ENCODE peak calls at places on chromosomes 2 and 18, in seven cellular contexts. One of them, this sample, is unnamed.

GRCh38 chr2:8154936-8155335 is 526.9 kb upstream of the ID2 start:
- DNase-seq in stimulated activated CD8-positive, alpha-beta memory T cell treated with anti-CD3 and anti-CD28 coated beads, Interleukin-7, amount 100 ng/mL, for 1 hour: no peak
- DNase-seq in activated T-cell treated with anti-CD3 and anti-CD28 coated beads for 24 hours: peak; percentile 50
- DNase-seq in smooth muscle cell of the brain vasculature: no peak
- DNase-seq in immature natural killer cell: no peak
- DNase-seq in NAMALWA: no peak
- DNase-seq in hepatic stellate cell: no peak
- DNase-seq in this sample: no peak

GRCh38 chr18:5582849-5583667 is 39.3 kb upstream of the EPB41L3 start:
- DNase-seq in stimulated activated CD8-positive, alpha-beta memory T cell treated with anti-CD3 and anti-CD28 coated beads, Interleukin-7, amount 100 ng/mL, for 1 hour: no peak
- DNase-seq in activated T-cell treated with anti-CD3 and anti-CD28 coated beads for 24 hours: no peak
- DNase-seq in smooth muscle cell of the brain vasculature: no peak
- DNase-seq in immature natural killer cell: no peak
- DNase-seq in NAMALWA: no peak
- DNase-seq in hepatic stellate cell: no peak
- DNase-seq in this sample: no peak

GRCh38 chr2:239363946-239364637 is 36.7 kb downstream of the HDAC4 start:
- DNase-seq in stimulated activated CD8-positive, alpha-beta memory T cell treated with anti-CD3 and anti-CD28 coated beads, Interleukin-7, amount 100 ng/mL, for 1 hour: no peak
- DNase-seq in activated T-cell treated with anti-CD3 and anti-CD28 coated beads for 24 hours: no peak
- DNase-seq in smooth muscle cell of the brain vasculature: no peak
- DNase-seq in immature natural killer cell: peak; percentile 84
- DNase-seq in NAMALWA: no peak
- DNase-seq in hepatic stellate cell: no peak
- DNase-seq in this sample: no peak

GRCh38 chr2:180979086-180979934 is 1.1 kb upstream of the UBE2E3 start:
- DNase-seq in stimulated activated CD8-positive, alpha-beta memory T cell treated with anti-CD3 and anti-CD28 coated beads, Interleukin-7, amount 100 ng/mL, for 1 hour: no peak
- DNase-seq in activated T-cell treated with anti-CD3 and anti-CD28 coated beads for 24 hours: no peak
- DNase-seq in smooth muscle cell of the brain vasculature: no peak
- DNase-seq in immature natural killer cell: no peak
- DNase-seq in NAMALWA: peak; percentile 13
- DNase-seq in hepatic stellate cell: peak; percentile 61
- DNase-seq in this sample: no peak

GRCh38 chr18:11668441-11669169 is 20.5 kb upstream of the GNAL start:
- DNase-seq in stimulated activated CD8-positive, alpha-beta memory T cell treated with anti-CD3 and anti-CD28 coated beads, Interleukin-7, amount 100 ng/mL, for 1 hour: no peak
- DNase-seq in activated T-cell treated with anti-CD3 and anti-CD28 coated beads for 24 hours: no peak
- DNase-seq in smooth muscle cell of the brain vasculature: no peak
- DNase-seq in immature natural killer cell: no peak
- DNase-seq in NAMALWA: no peak
- DNase-seq in hepatic stellate cell: no peak
- DNase-seq in this sample: no peak

GRCh38 chr18:76822510-76823165 is at the start of gene ZNF236:
- DNase-seq in stimulated activated CD8-positive, alpha-beta memory T cell treated with anti-CD3 and anti-CD28 coated beads, Interleukin-7, amount 100 ng/mL, for 1 hour: peak; percentile 29
- DNase-seq in activated T-cell treated with anti-CD3 and anti-CD28 coated beads for 24 hours: peak; percentile 58
- DNase-seq in smooth muscle cell of the brain vasculature: no peak
- DNase-seq in immature natural killer cell: peak; percentile 76
- DNase-seq in NAMALWA: peak; percentile 58
- DNase-seq in hepatic stellate cell: peak; percentile 84
- DNase-seq in this sample: no peak

GRCh38 chr2:70596293-70596692 is 42.7 kb upstream of the TGFA start:
- DNase-seq in stimulated activated CD8-positive, alpha-beta memory T cell treated with anti-CD3 and anti-CD28 coated beads, Interleukin-7, amount 100 ng/mL, for 1 hour: no peak
- DNase-seq in activated T-cell treated with anti-CD3 and anti-CD28 coated beads for 24 hours: no peak
- DNase-seq in smooth muscle cell of the brain vasculature: no peak
- DNase-seq in immature natural killer cell: no peak
- DNase-seq in NAMALWA: no peak
- DNase-seq in hepatic stellate cell: no peak
- DNase-seq in this sample: no peak

GRCh38 chr2:26720322-26721166 is 28.0 kb downstream of the KCNK3 start:
- DNase-seq in stimulated activated CD8-positive, alpha-beta memory T cell treated with anti-CD3 and anti-CD28 coated beads, Interleukin-7, amount 100 ng/mL, for 1 hour: no peak
- DNase-seq in activated T-cell treated with anti-CD3 and anti-CD28 coated beads for 24 hours: no peak
- DNase-seq in smooth muscle cell of the brain vasculature: no peak
- DNase-seq in immature natural killer cell: no peak
- DNase-seq in NAMALWA: no peak
- DNase-seq in hepatic stellate cell: peak; percentile 75
- DNase-seq in this sample: no peak

GRCh38 chr18:54684786-54685185 is 93.7 kb downstream of the DYNAP start:
- DNase-seq in stimulated activated CD8-positive, alpha-beta memory T cell treated with anti-CD3 and anti-CD28 coated beads, Interleukin-7, amount 100 ng/mL, for 1 hour: no peak
- DNase-seq in activated T-cell treated with anti-CD3 and anti-CD28 coated beads for 24 hours: no peak
- DNase-seq in smooth muscle cell of the brain vasculature: peak; percentile 61
- DNase-seq in immature natural killer cell: no peak
- DNase-seq in NAMALWA: no peak
- DNase-seq in hepatic stellate cell: peak; percentile 19
- DNase-seq in this sample: no peak

GRCh38 chr2:68031546-68032160 is 31.2 kb downstream of the C1D start:
- DNase-seq in stimulated activated CD8-positive, alpha-beta memory T cell treated with anti-CD3 and anti-CD28 coated beads, Interleukin-7, amount 100 ng/mL, for 1 hour: no peak
- DNase-seq in activated T-cell treated with anti-CD3 and anti-CD28 coated beads for 24 hours: no peak
- DNase-seq in smooth muscle cell of the brain vasculature: peak; percentile 49
- DNase-seq in immature natural killer cell: peak; percentile 22
- DNase-seq in NAMALWA: peak; percentile 78
- DNase-seq in hepatic stellate cell: peak; percentile 27
- DNase-seq in this sample: no peak

GRCh38 chr2:231523451-231524266 is 6.6 kb downstream of the NMUR1 start:
- DNase-seq in stimulated activated CD8-positive, alpha-beta memory T cell treated with anti-CD3 and anti-CD28 coated beads, Interleukin-7, amount 100 ng/mL, for 1 hour: no peak
- DNase-seq in activated T-cell treated with anti-CD3 and anti-CD28 coated beads for 24 hours: no peak
- DNase-seq in smooth muscle cell of the brain vasculature: no peak
- DNase-seq in immature natural killer cell: peak; percentile 79
- DNase-seq in NAMALWA: no peak
- DNase-seq in hepatic stellate cell: no peak
- DNase-seq in this sample: no peak

GRCh38 chr2:64655873-64656272 is 2.2 kb upstream of the SERTAD2 start:
- DNase-seq in stimulated activated CD8-positive, alpha-beta memory T cell treated with anti-CD3 and anti-CD28 coated beads, Interleukin-7, amount 100 ng/mL, for 1 hour: no peak
- DNase-seq in activated T-cell treated with anti-CD3 and anti-CD28 coated beads for 24 hours: no peak
- DNase-seq in smooth muscle cell of the brain vasculature: no peak
- DNase-seq in immature natural killer cell: no peak
- DNase-seq in NAMALWA: peak; percentile 68
- DNase-seq in hepatic stellate cell: no peak
- DNase-seq in this sample: no peak

GRCh38 chr2:231371430-231372054 is 24.0 kb upstream of the B3GNT7 start:
- DNase-seq in stimulated activated CD8-positive, alpha-beta memory T cell treated with anti-CD3 and anti-CD28 coated beads, Interleukin-7, amount 100 ng/mL, for 1 hour: no peak
- DNase-seq in activated T-cell treated with anti-CD3 and anti-CD28 coated beads for 24 hours: no peak
- DNase-seq in smooth muscle cell of the brain vasculature: no peak
- DNase-seq in immature natural killer cell: no peak
- DNase-seq in NAMALWA: no peak
- DNase-seq in hepatic stellate cell: no peak
- DNase-seq in this sample: no peak

GRCh38 chr2:129297430-129297829 is 682.0 kb upstream of the RAB6C start:
- DNase-seq in stimulated activated CD8-positive, alpha-beta memory T cell treated with anti-CD3 and anti-CD28 coated beads, Interleukin-7, amount 100 ng/mL, for 1 hour: no peak
- DNase-seq in activated T-cell treated with anti-CD3 and anti-CD28 coated beads for 24 hours: no peak
- DNase-seq in smooth muscle cell of the brain vasculature: no peak
- DNase-seq in immature natural killer cell: no peak
- DNase-seq in NAMALWA: peak; percentile 13
- DNase-seq in hepatic stellate cell: no peak
- DNase-seq in this sample: no peak

GRCh38 chr18:28030458-28030857 is 146.5 kb downstream of the CDH2 start:
- DNase-seq in stimulated activated CD8-positive, alpha-beta memory T cell treated with anti-CD3 and anti-CD28 coated beads, Interleukin-7, amount 100 ng/mL, for 1 hour: no peak
- DNase-seq in activated T-cell treated with anti-CD3 and anti-CD28 coated beads for 24 hours: no peak
- DNase-seq in smooth muscle cell of the brain vasculature: no peak
- DNase-seq in immature natural killer cell: no peak
- DNase-seq in NAMALWA: no peak
- DNase-seq in hepatic stellate cell: no peak
- DNase-seq in this sample: no peak

GRCh38 chr2:43897492-43897891 is 58.7 kb downstream of the ABCG8 start:
- DNase-seq in stimulated activated CD8-positive, alpha-beta memory T cell treated with anti-CD3 and anti-CD28 coated beads, Interleukin-7, amount 100 ng/mL, for 1 hour: no peak
- DNase-seq in activated T-cell treated with anti-CD3 and anti-CD28 coated beads for 24 hours: no peak
- DNase-seq in smooth muscle cell of the brain vasculature: no peak
- DNase-seq in immature natural killer cell: no peak
- DNase-seq in NAMALWA: no peak
- DNase-seq in hepatic stellate cell: no peak
- DNase-seq in this sample: no peak

GRCh38 chr18:26096852-26097251 is 6.4 kb upstream of the SS18 start:
- DNase-seq in stimulated activated CD8-positive, alpha-beta memory T cell treated with anti-CD3 and anti-CD28 coated beads, Interleukin-7, amount 100 ng/mL, for 1 hour: no peak
- DNase-seq in activated T-cell treated with anti-CD3 and anti-CD28 coated beads for 24 hours: no peak
- DNase-seq in smooth muscle cell of the brain vasculature: no peak
- DNase-seq in immature natural killer cell: no peak
- DNase-seq in NAMALWA: no peak
- DNase-seq in hepatic stellate cell: no peak
- DNase-seq in this sample: no peak

GRCh38 chr2:176445831-176446433 is 176.7 kb downstream of the MTX2 start:
- DNase-seq in stimulated activated CD8-positive, alpha-beta memory T cell treated with anti-CD3 and anti-CD28 coated beads, Interleukin-7, amount 100 ng/mL, for 1 hour: no peak
- DNase-seq in activated T-cell treated with anti-CD3 and anti-CD28 coated beads for 24 hours: no peak
- DNase-seq in smooth muscle cell of the brain vasculature: no peak
- DNase-seq in immature natural killer cell: no peak
- DNase-seq in NAMALWA: no peak
- DNase-seq in hepatic stellate cell: peak; percentile 36
- DNase-seq in this sample: no peak

GRCh38 chr2:106020032-106020431 is 174.1 kb downstream of the UXS1 start:
- DNase-seq in stimulated activated CD8-positive, alpha-beta memory T cell treated with anti-CD3 and anti-CD28 coated beads, Interleukin-7, amount 100 ng/mL, for 1 hour: no peak
- DNase-seq in activated T-cell treated with anti-CD3 and anti-CD28 coated beads for 24 hours: no peak
- DNase-seq in smooth muscle cell of the brain vasculature: no peak
- DNase-seq in immature natural killer cell: no peak
- DNase-seq in NAMALWA: no peak
- DNase-seq in hepatic stellate cell: no peak
- DNase-seq in this sample: no peak

GRCh38 chr18:9653390-9653789 is 39.0 kb upstream of the PPP4R1 start:
- DNase-seq in stimulated activated CD8-positive, alpha-beta memory T cell treated with anti-CD3 and anti-CD28 coated beads, Interleukin-7, amount 100 ng/mL, for 1 hour: no peak
- DNase-seq in activated T-cell treated with anti-CD3 and anti-CD28 coated beads for 24 hours: no peak
- DNase-seq in smooth muscle cell of the brain vasculature: peak; percentile 46
- DNase-seq in immature natural killer cell: no peak
- DNase-seq in NAMALWA: no peak
- DNase-seq in hepatic stellate cell: no peak
- DNase-seq in this sample: no peak

GRCh38 chr2:182366625-182367024 is 60.2 kb downstream of the PDE1A start:
- DNase-seq in stimulated activated CD8-positive, alpha-beta memory T cell treated with anti-CD3 and anti-CD28 coated beads, Interleukin-7, amount 100 ng/mL, for 1 hour: no peak
- DNase-seq in activated T-cell treated with anti-CD3 and anti-CD28 coated beads for 24 hours: no peak
- DNase-seq in smooth muscle cell of the brain vasculature: no peak
- DNase-seq in immature natural killer cell: no peak
- DNase-seq in NAMALWA: no peak
- DNase-seq in hepatic stellate cell: no peak
- DNase-seq in this sample: no peak

GRCh38 chr2:94996401-94997100 is 29.0 kb upstream of the MAL start:
- DNase-seq in stimulated activated CD8-positive, alpha-beta memory T cell treated with anti-CD3 and anti-CD28 coated beads, Interleukin-7, amount 100 ng/mL, for 1 hour: no peak
- DNase-seq in activated T-cell treated with anti-CD3 and anti-CD28 coated beads for 24 hours: no peak
- DNase-seq in smooth muscle cell of the brain vasculature: no peak
- DNase-seq in immature natural killer cell: no peak
- DNase-seq in NAMALWA: no peak
- DNase-seq in hepatic stellate cell: no peak
- DNase-seq in this sample: no peak

GRCh38 chr18:32378705-32379104 is 92.0 kb downstream of the GAREM1 start:
- DNase-seq in stimulated activated CD8-positive, alpha-beta memory T cell treated with anti-CD3 and anti-CD28 coated beads, Interleukin-7, amount 100 ng/mL, for 1 hour: no peak
- DNase-seq in activated T-cell treated with anti-CD3 and anti-CD28 coated beads for 24 hours: no peak
- DNase-seq in smooth muscle cell of the brain vasculature: no peak
- DNase-seq in immature natural killer cell: no peak
- DNase-seq in NAMALWA: no peak
- DNase-seq in hepatic stellate cell: peak; percentile 9
- DNase-seq in this sample: no peak